ENCODE peak calls at places on chromosomes 12 and 14, in seven cellular contexts. W is lower lobe of right lung; N is tibial artery; O is retina; V is activated T-cell treated with anti-CD3 and anti-CD28 coated beads, Interleukin-2, amount 50 U/mL, for 72 hours; H is ascending aorta; D is EL. F is an unnamed sample.

GRCh38 chr12:112973712-112974305 is 4.5 kb upstream of the OAS2 start:
- DNase-seq in W (no peak), N (no peak), O (no peak), V (no peak), H (no peak), D (no peak), F (no peak)

GRCh38 chr12:42705863-42706262 is 116.3 kb upstream of the PRICKLE1 start:
- DNase-seq in W (peak; percentile 46), N (peak; percentile 76), O (no peak), V (no peak), H (no peak), D (peak; percentile 94), F (no peak)

GRCh38 chr12:67784831-67785230 is 136.3 kb downstream of the DYRK2 start:
- DNase-seq in W (no peak), N (no peak), O (no peak), V (no peak), H (no peak), D (no peak), F (no peak)

GRCh38 chr12:132904718-132905328 is 17.4 kb upstream of the CHFR start:
- DNase-seq in W (peak; percentile 89), N (peak; percentile 71), O (peak; percentile 74), V (peak; percentile 91), H (no peak), D (peak; percentile 26), F (peak; percentile 66)

GRCh38 chr12:76762556-76762955 is 1.4 kb upstream of the ZDHHC17 start:
- DNase-seq in W (no peak), N (no peak), O (peak; percentile 21), V (no peak), H (no peak), D (no peak), F (no peak)

GRCh38 chr14:31059152-31059924 is 33.2 kb upstream of the STRN3 start:
- DNase-seq in W (no peak), N (peak; percentile 45), O (no peak), V (no peak), H (no peak), D (peak; percentile 68), F (no peak)

GRCh38 chr12:89156862-89157262 is 195.4 kb downstream of the DUSP6 start:
- DNase-seq in W (no peak), N (no peak), O (no peak), V (no peak), H (no peak), D (peak; percentile 57), F (no peak)

GRCh38 chr14:56794557-56795283 is 15.6 kb downstream of the OTX2 start:
- DNase-seq in W (no peak), N (no peak), O (peak; percentile 73), V (no peak), H (no peak), D (no peak), F (no peak)

GRCh38 chr14:103123634-103124500 is 606 bp downstream of the TNFAIP2 start:
- DNase-seq in W (peak; percentile 78), N (peak; percentile 72), O (no peak), V (no peak), H (no peak), D (peak; percentile 57), F (peak; percentile 64)

F was measured in GM20000.